ENCODE peak calls at places on chromosomes 13 and 19, in four cellular contexts. S, J, H and T are unnamed samples.

GRCh38 chr13:49308104-49308875 is 60.6 kb downstream of the CDADC1 start:
- DNase-seq in J (no peak), S (peak), H (no peak), T (no peak)

GRCh38 chr13:35917942-35918645 is 213.1 kb downstream of the DCLK1 start:
- DNase-seq in S (no peak), J (no peak), H (no peak), T (no peak)

GRCh38 chr13:48126944-48127814 is 32.3 kb upstream of the MED4 start:
- DNase-seq in J (peak), H (peak), S (peak), T (no peak)

GRCh38 chr13:108346376-108346775 is 76.9 kb downstream of the TNFSF13B start:
- DNase-seq in J (no peak), S (no peak), H (no peak), T (no peak)

GRCh38 chr13:113791761-113792160 is 32.7 kb downstream of the TMEM255B start:
- DNase-seq in J (no peak), S (no peak), H (no peak), T (no peak)

GRCh38 chr13:80361883-80362327 is 21.0 kb upstream of the SPRY2 start:
- DNase-seq in J (no peak), S (peak), H (no peak), T (no peak)

GRCh38 chr13:43522788-43523187 is 264.0 kb downstream of the ENOX1 start:
- DNase-seq in H (no peak), S (no peak), J (no peak), T (no peak)

GRCh38 chr13:98970293-98970692 is 7.6 kb downstream of the DOCK9 start:
- DNase-seq in S (no peak), H (no peak), J (no peak), T (no peak)

GRCh38 chr13:92769064-92769463 is 457.5 kb upstream of the GPC6 start:
- DNase-seq in H (no peak), J (no peak), S (no peak), T (no peak)

GRCh38 chr19:35051796-35052195 is 10.3 kb downstream of the HPN start:
- DNase-seq in H (no peak), S (no peak), J (no peak), T (no peak)

GRCh38 chr19:2648528-2648937 is 54.0 kb downstream of the GNG7 start:
- DNase-seq in S (peak), J (peak), H (peak), T (peak)

GRCh38 chr13:30033681-30034447 is 183.4 kb upstream of the UBL3 start:
- DNase-seq in H (no peak), J (no peak), S (no peak), T (no peak)

GRCh38 chr13:51292000-51292550 is 47.4 kb upstream of the SERPINE3 start:
- DNase-seq in J (no peak), S (no peak), H (no peak), T (no peak)

GRCh38 chr19:46429999-46430398 is 1.3 kb upstream of the PNMA8C start:
- DNase-seq in H (no peak), J (no peak), S (no peak), T (no peak)

GRCh38 chr19:35791814-35792279 is 16.5 kb downstream of the ARHGAP33 start:
- DNase-seq in J (no peak), S (no peak), H (no peak), T (no peak)

GRCh38 chr19:15265849-15266248 is 33.6 kb upstream of the EPHX3 start:
- DNase-seq in H (no peak), J (no peak), S (no peak), T (no peak)

GRCh38 chr13:72290962-72291681 is 424.1 kb upstream of the DACH1 start:
- DNase-seq in S (no peak), J (no peak), H (no peak), T (peak)

GRCh38 chr19:48835734-48836088 is 580 bp downstream of the HSD17B14 start:
- DNase-seq in H (peak), J (peak), S (peak), T (peak)

GRCh38 chr13:26300140-26300539 is 46.2 kb downstream of the CDK8 start:
- DNase-seq in S (no peak), H (no peak), J (no peak), T (no peak)

GRCh38 chr13:20351279-20352022 is 119.3 kb upstream of the GJB6 start:
- DNase-seq in J (no peak), S (no peak), H (no peak), T (no peak)

GRCh38 chr13:29561918-29562317 is 33.6 kb downstream of the SLC7A1 start:
- DNase-seq in H (no peak), S (peak), J (no peak), T (no peak)

GRCh38 chr13:20998649-20999415 is 62.6 kb downstream of the LATS2 start:
- DNase-seq in S (no peak), J (no peak), H (no peak), T (no peak)

GRCh38 chr13:63198076-63198475 is 1782.4 kb upstream of the PCDH20 start:
- DNase-seq in S (no peak), J (no peak), H (no peak), T (no peak)

GRCh38 chr19:15374105-15374651 is 5.4 kb downstream of the AKAP8 start:
- DNase-seq in H (no peak), J (no peak), S (no peak), T (no peak)

GRCh38 chr19:55704494-55705245 is 29.6 kb downstream of the EPN1 start:
- DNase-seq in S (no peak), H (no peak), J (no peak), T (no peak)

GRCh38 chr13:24275041-24275440 is 34.3 kb upstream of the C1QTNF9 start:
- DNase-seq in S (no peak), H (no peak), J (no peak), T (no peak)

GRCh38 chr13:104487006-104487405 is 1420.8 kb upstream of the SLC10A2 start:
- DNase-seq in S (no peak), J (no peak), H (no peak), T (no peak)

GRCh38 chr13:44918323-44919102 is 70.8 kb downstream of the NUFIP1 start:
- DNase-seq in H (no peak), S (peak), J (peak), T (peak)

GRCh38 chr13:108922108-108922507 is 292.7 kb downstream of the MYO16 start:
- DNase-seq in J (no peak), S (no peak), H (no peak), T (no peak)

DNA sequence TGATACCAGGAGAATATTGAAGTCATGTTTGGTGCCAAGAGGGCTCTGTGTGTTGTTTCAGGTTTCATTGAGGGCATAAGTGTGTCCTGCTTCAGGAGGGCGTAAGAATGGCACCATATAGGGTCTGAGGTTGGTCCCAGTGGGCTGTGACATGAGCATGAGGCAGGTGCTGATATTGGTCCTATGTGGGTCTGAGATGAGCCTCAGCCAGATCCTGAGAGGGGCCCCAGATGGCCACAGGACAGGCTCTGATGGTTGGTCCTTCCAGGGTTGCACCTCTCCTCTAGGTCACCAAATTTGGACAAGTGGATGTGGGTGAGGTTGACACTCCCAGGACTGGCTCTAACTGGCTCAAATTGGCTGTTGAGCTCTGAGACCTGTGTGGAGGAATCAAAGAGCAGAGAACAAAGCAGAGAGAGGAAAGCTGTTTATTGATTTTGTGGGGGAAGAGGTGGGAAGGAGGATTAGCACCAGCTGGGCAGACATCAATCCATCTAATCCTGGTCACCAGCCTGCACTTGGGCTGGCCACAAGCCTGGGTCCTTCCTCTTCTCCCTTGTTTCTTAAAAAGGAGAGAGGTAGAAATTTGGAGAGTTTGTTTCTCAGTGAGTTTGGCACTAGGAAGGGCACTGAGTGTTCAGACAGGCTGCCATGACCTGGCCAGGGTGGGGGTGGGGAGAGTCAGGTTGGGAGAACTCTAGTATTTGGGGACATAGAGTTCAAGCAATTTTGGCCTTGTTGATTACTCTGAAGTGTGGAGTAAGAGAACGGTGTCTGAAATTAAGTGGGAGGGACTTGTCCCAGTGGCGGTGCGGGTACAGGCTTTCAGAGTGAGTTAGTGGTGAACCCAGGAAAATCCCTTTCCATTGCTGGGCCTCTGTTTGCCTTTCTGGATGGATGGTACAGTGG is 38.7 kb downstream of the CYP2B6 start:
- DNase-seq in S (no peak), J (no peak), H (no peak), T (no peak)
- TF ChIP-seq JUND in S (no peak), J (no peak), H (no peak), T (no peak)

DNA sequence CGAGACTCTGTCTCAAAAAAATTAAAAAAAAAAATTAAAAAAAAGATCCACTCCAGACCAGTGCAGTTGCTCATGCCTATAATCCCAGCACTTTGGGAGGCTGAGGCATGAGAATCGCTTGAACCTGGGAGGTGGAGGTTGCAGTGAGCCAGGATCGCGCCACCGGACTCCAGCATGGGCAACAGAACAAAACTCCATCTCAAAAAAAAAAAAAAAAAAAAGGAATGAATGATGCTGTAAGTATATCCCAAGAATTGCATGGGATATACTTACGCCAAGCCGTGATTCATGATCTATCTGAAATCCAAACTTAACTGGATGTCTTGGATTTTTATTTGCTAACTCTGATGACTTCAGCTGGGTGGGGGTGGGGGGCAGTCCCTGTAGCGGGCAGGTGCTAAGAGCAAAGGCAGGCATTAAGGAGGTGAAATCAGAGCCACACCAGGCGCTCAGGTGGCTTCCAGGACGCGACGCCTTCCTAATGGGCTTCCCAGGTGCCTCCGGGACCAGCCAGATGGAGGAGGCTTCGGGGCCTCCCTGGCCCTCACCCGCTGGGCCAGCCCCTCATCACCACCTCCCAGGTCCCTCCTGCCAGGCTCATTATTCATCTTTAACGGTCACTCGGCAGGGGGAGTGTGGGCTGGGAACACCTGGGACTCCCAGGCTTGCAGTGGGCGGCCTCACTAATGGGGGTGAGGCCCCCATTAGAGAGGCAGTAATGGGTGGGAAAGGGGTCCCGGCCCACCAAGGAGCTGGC is 11.4 kb upstream of the FUT5 start:
- DNase-seq in H (no peak), J (no peak), S (no peak), T (no peak)
- TF ChIP-seq BRCA1 in H (no peak), J (no peak), S (no peak), T (no peak)

GRCh38 chr19:53078668-53079067 is 24.6 kb downstream of the ZNF160 start:
- DNase-seq in S (no peak), J (no peak), H (no peak), T (no peak)

GRCh38 chr19:53082929-53083328 is 20.3 kb downstream of the ZNF160 start:
- DNase-seq in S (no peak), H (no peak), J (no peak), T (no peak)

GRCh38 chr19:53079313-53079924 is 23.8 kb downstream of the ZNF160 start:
- DNase-seq in S (no peak), H (no peak), J (no peak), T (no peak)

DNA sequence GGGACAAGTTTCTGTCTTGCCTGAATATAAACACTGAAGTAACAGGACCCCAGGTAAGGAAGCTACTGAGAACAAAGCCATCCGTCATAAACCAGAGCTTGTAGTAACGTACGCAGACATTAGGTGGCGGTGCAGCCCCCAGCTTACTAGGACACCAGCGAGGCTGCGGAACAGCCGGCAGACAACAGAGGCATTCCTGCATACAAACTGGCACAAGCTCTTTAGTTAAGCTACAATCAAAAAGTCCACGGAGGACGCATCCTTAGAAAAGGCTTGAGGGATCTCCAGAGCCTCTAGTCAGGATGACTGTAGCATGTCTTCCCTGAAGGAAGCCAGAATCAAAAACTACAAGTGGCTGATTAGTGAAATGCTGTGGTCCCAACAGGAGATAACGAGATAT is 26.2 kb downstream of the ZNF160 start:
- DNase-seq in H (no peak), S (peak), J (peak), T (peak)
- TF ChIP-seq JUND in H (no peak), S (no peak), J (no peak), T (peak)

GRCh38 chr13:111241862-111242261 is 78.6 kb upstream of the TEX29 start:
- DNase-seq in H (no peak), J (no peak), S (no peak), T (no peak)

GRCh38 chr13:111243981-111244380 is 76.5 kb upstream of the TEX29 start:
- DNase-seq in J (no peak), H (no peak), S (no peak), T (no peak)

GRCh38 chr13:111239754-111240670 is 80.4 kb upstream of the TEX29 start:
- DNase-seq in S (no peak), H (no peak), J (no peak), T (peak)

GRCh38 chr13:111242585-111242984 is 77.9 kb upstream of the TEX29 start:
- DNase-seq in H (no peak), S (no peak), J (no peak), T (no peak)

GRCh38 chr13:111241006-111241755 is 79.3 kb upstream of the TEX29 start:
- DNase-seq in S (no peak), H (no peak), J (no peak), T (no peak)
- TF ChIP-seq BRCA1 in S (no peak), H (no peak), J (no peak), T (no peak)

GRCh38 chr19:39602224-39602623 is at the start of gene LGALS13:
- DNase-seq in S (no peak), H (no peak), J (no peak), T (no peak)

GRCh38 chr19:39595950-39596349 is 6.4 kb upstream of the LGALS13 start:
- DNase-seq in H (no peak), S (no peak), J (no peak), T (no peak)

GRCh38 chr19:39596911-39597310 is 5.4 kb upstream of the LGALS13 start:
- DNase-seq in H (no peak), S (no peak), J (no peak), T (no peak)

GRCh38 chr19:39603825-39604224 is 1.5 kb downstream of the LGALS13 start:
- DNase-seq in S (no peak), H (no peak), J (no peak), T (no peak)

DNA sequence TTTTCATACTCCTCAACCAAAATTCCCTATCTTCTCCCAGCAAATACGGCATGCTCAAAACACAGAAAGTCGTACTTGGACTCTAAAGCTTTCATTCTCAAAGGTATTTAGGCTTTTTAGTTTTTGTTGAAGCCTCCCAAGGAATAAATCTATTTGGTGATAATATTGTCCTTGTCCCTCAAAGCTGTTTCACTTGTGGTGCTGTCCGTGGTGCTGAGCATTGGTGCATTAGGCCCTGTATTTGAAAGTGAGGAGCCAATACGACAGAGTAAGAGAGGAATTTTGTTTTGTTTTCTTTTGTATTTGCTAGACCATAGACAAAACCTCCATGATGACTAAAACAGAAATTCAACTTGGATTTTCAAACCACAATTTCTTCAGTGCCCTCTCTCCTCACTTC is 3.2 kb upstream of the LGALS13 start:
- DNase-seq in S (peak), J (peak), H (no peak), T (no peak)
- TF ChIP-seq JUND in S (no peak), J (no peak), H (no peak), T (no peak)